ENCODE peak calls at places on chromosome 9, in six cellular contexts. U is GM23248, H is breast epithelium, B is GM12878, W is mesenchymal stem cell, P is mesendoderm. O is an unnamed sample.
A peak's percentile ranks its signal among the peaks of the same experiment; 100 is the strongest.

GRCh38 chr9:116002181-116002580 is 151.4 kb upstream of the PAPPA start:
- DNase-seq in U (no peak), H (no peak), B (no peak), W (no peak), P (no peak), O (no peak)

GRCh38 chr9:3514786-3515185 is 11.0 kb downstream of the RFX3 start:
- DNase-seq in U (no peak), H (no peak), B (no peak), W (no peak), P (no peak), O (no peak)

GRCh38 chr9:16213781-16214515 is 656.5 kb downstream of the BNC2 start:
- DNase-seq in U (peak; percentile 95), H (peak; percentile 31), B (no peak), W (no peak), P (no peak), O (peak; percentile 52)

GRCh38 chr9:4750021-4750673 is 9.1 kb upstream of the AK3 start:
- DNase-seq in U (peak; percentile 63), H (no peak), B (no peak), W (peak; percentile 68), P (peak; percentile 31), O (peak; percentile 29)

GRCh38 chr9:129464972-129465833 is 155.7 kb downstream of the C9orf50 start:
- DNase-seq in U (peak; percentile 67), H (no peak), B (no peak), W (peak; percentile 41), P (no peak), O (peak; percentile 66)

GRCh38 chr9:89036383-89036782 is 45.1 kb downstream of the S1PR3 start:
- DNase-seq in U (no peak), H (no peak), B (no peak), W (peak; percentile 25), P (no peak), O (no peak)

GRCh38 chr9:120985759-120986353 is 59.3 kb upstream of the TRAF1 start:
- DNase-seq in U (peak; percentile 76), H (no peak), B (no peak), W (peak; percentile 74), P (peak; percentile 85), O (peak; percentile 34)

GRCh38 chr9:131546336-131547084 is 1.2 kb downstream of the PRRT1B start:
- DNase-seq in U (peak; percentile 41), H (no peak), B (no peak), W (peak; percentile 46), P (peak; percentile 89), O (no peak)

GRCh38 chr9:137194909-137195308 is 5.6 kb downstream of the TPRN start:
- DNase-seq in U (no peak), H (no peak), B (no peak), W (no peak), P (no peak), O (no peak)

GRCh38 chr9:116149844-116150243 is 3.7 kb upstream of the PAPPA start:
- DNase-seq in U (peak; percentile 47), H (no peak), B (no peak), W (peak; percentile 37), P (peak; percentile 57), O (no peak)

GRCh38 chr9:81635526-81636279 is 53.6 kb downstream of the TLE1 start:
- DNase-seq in U (peak; percentile 78), H (no peak), B (no peak), W (peak; percentile 37), P (no peak), O (no peak)

GRCh38 chr9:110206388-110206787 is 1.6 kb downstream of the C9orf152 start:
- DNase-seq in U (no peak), H (no peak), B (no peak), W (no peak), P (no peak), O (no peak)

GRCh38 chr9:115531410-115532130 is 413.6 kb upstream of the TNC start:
- DNase-seq in U (peak; percentile 93), H (no peak), B (no peak), W (peak; percentile 79), P (no peak), O (peak; percentile 47)

GRCh38 chr9:134185536-134186011 is 21.2 kb upstream of the RNU6ATAC start:
- DNase-seq in U (no peak), H (no peak), B (no peak), W (peak; percentile 55), P (peak; percentile 36), O (peak; percentile 22)

GRCh38 chr9:35526087-35526801 is 36.3 kb downstream of the RUSC2 start:
- DNase-seq in U (peak; percentile 63), H (no peak), B (no peak), W (peak; percentile 40), P (no peak), O (no peak)

GRCh38 chr9:137558127-137558526 is 6.4 kb downstream of the MRPL41 start:
- DNase-seq in U (no peak), H (no peak), B (no peak), W (no peak), P (no peak), O (no peak)

GRCh38 chr9:99385814-99386279 is 163.8 kb downstream of the SEC61B start:
- DNase-seq in U (peak; percentile 53), H (no peak), B (no peak), W (peak; percentile 91), P (no peak), O (no peak)

GRCh38 chr9:15308511-15308910 is 1.5 kb upstream of the TTC39B start:
- DNase-seq in U (peak; percentile 70), H (no peak), B (no peak), W (peak; percentile 66), P (no peak), O (peak; percentile 82)

GRCh38 chr9:127417130-127418036 is 6.8 kb upstream of the ZNF79 start:
- DNase-seq in U (peak; percentile 75), H (peak; percentile 54), B (no peak), W (peak; percentile 63), P (no peak), O (peak; percentile 91)

GRCh38 chr9:90641868-90642558 is 611 bp downstream of the DIRAS2 start:
- DNase-seq in U (peak; percentile 1), H (no peak), B (no peak), W (peak; percentile 4), P (peak; percentile 13), O (no peak)

GRCh38 chr9:9893837-9894236 is 719.0 kb downstream of the PTPRD start:
- DNase-seq in U (no peak), H (no peak), B (no peak), W (no peak), P (peak; percentile 0), O (peak; percentile 41)

GRCh38 chr9:93172646-93173364 is 11.1 kb upstream of the WNK2 start:
- DNase-seq in U (no peak), H (no peak), B (no peak), W (no peak), P (no peak), O (no peak)

GRCh38 chr9:95197692-95198271 is 119.7 kb downstream of the FANCC start:
- DNase-seq in U (peak; percentile 31), H (peak; percentile 24), B (no peak), W (no peak), P (no peak), O (peak; percentile 82)

GRCh38 chr9:87372401-87372851 is 125.2 kb upstream of the DAPK1 start:
- DNase-seq in U (no peak), H (no peak), B (no peak), W (no peak), P (no peak), O (no peak)

GRCh38 chr9:37325778-37326177 is 96.7 kb upstream of the GRHPR start:
- DNase-seq in U (peak; percentile 20), H (no peak), B (no peak), W (no peak), P (no peak), O (no peak)

GRCh38 chr9:135010363-135010860 is 77.1 kb upstream of the OLFM1 start:
- DNase-seq in U (no peak), H (no peak), B (no peak), W (no peak), P (peak; percentile 50), O (no peak)

GRCh38 chr9:82677086-82677485 is 385.9 kb downstream of the RASEF start:
- DNase-seq in U (no peak), H (no peak), B (no peak), W (peak; percentile 68), P (no peak), O (no peak)
- H3K4me3 ChIP-seq in U (no peak overlapping the region), H (no peak overlapping the region), B (no peak overlapping the region), W (no peak overlapping the region), P (no peak overlapping the region), O (no peak overlapping the region)

GRCh38 chr9:78021692-78022091 is 9.9 kb downstream of the GNAQ start:
- DNase-seq in U (no peak), H (no peak), B (no peak), W (no peak), P (peak; percentile 62), O (no peak)
- H3K4me1 ChIP-seq in U (peaks cover 46% of the 10 kb centered on the region), H (peaks cover 9% of the 10 kb centered on the region), B (no peaks in the 10 kb centered on the region), W (peaks cover 16% of the 10 kb centered on the region), P (peaks cover 10% of the 10 kb centered on the region), O (peaks cover 12% of the 10 kb centered on the region)

DNA sequence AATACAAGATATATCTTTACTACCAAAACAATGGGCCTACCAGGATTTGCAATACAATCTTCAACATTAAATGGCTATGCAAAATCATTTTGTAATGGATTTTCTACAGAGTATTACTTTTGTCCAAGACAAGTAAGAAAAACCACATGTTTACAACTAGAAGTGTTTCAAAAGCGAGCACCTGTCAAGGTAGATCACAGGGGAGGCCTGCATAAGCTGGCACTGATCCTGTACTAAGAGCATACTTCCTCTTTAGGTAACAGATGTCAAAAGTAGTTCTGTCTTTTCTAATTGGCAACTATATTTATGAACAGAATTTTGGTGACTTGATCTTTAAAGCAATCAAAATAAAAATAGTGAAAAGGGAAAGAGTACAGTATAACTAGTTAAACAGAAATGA is 249.0 kb downstream of the MLLT3 start:
- DNase-seq in U (no peak), H (no peak), B (no peak), W (no peak), P (no peak), O (no peak)
- H3K4me3 ChIP-seq in U (no peak overlapping the region), H (no peak overlapping the region), B (no peak overlapping the region), W (no peak overlapping the region), P (no peak overlapping the region), O (no peak overlapping the region)

GRCh38 chr9:105912868-105913516 is 218.7 kb downstream of the TMEM38B start:
- DNase-seq in U (no peak), H (no peak), B (no peak), W (no peak), P (peak; percentile 30), O (peak; percentile 85)

GRCh38 chr9:105912157-105912867 is 218.0 kb downstream of the TMEM38B start:
- DNase-seq in U (no peak), H (no peak), B (no peak), W (no peak), P (no peak), O (no peak)

GRCh38 chr9:105908069-105908468 is 213.7 kb downstream of the TMEM38B start:
- DNase-seq in U (no peak), H (no peak), B (no peak), W (no peak), P (no peak), O (peak; percentile 62)

DNA sequence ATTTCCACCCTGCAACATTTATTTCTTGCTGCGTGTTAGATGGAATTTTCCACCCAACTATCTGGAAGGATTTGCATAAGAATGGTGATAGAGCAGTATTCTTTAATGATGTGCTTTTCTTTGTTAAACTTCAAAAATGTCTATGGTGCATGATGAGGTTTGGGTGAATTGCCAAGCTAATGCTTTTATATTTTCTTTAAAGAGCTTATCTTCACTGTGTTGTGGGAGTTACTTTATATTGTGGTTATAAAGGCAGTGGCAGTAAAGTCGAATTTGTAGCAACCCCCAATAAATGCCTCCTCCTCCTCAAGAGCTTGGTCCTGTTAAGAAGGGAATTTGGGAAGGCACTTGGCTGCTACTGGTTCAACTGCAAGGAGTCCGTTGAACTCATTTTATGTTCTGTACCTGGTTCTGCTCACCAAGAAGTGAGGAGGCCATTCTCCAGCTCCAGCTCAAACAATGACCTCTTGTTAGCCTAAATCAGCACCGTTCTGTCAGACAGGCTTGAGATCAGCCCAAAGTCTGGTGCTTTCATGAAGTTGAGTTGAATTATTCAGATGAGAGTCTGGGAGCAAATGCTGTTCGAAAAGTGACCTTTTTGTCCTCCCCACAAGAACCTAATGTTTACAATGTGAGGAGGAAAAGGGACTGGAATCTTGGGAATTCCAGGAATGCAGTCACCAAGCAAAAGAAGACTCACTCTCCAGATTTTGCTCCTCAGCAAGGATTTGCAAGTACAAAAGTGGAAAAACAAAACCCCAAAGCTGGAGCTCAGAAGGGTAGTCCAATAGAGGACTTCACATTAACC is 217.0 kb downstream of the TMEM38B start:
- DNase-seq in U (no peak), H (no peak), B (no peak), W (peak; percentile 17), P (peak; percentile 94), O (no peak)
- H3K4me1 ChIP-seq in U (no peaks in the 10 kb centered on the region), H (no peaks in the 10 kb centered on the region), B (no peaks in the 10 kb centered on the region), W (peaks cover 4% of the 10 kb centered on the region), P (peaks cover 15% of the 10 kb centered on the region), O (peaks cover 47% of the 10 kb centered on the region)